ENCODE peak calls at places on chromosomes 4 and X, in nine cellular contexts. U is left lung; F is tibial artery; I is CD4-positive, alpha-beta memory T cell; D is esophagus squamous epithelium; H is MG63; V is BE2C; Y is heart right ventricle; B is fibroblast of lung. J is an unnamed sample.

GRCh38 chr4:175947117-175947722 is 118.4 kb upstream of the WDR17 start:
- DNase-seq in U (no peak), F (no peak), I (peak; percentile 1), D (no peak), H (no peak), V (no peak), Y (no peak), B (peak; percentile 17), J (peak; percentile 6)

GRCh38 chr4:4455199-4455865 is 68.4 kb downstream of the NSG1 start:
- DNase-seq in U (no peak), F (no peak), I (no peak), D (no peak), H (no peak), V (no peak), Y (no peak), B (no peak), J (no peak)

GRCh38 chrX:133868687-133869086 is 116.7 kb downstream of the GPC3 start:
- DNase-seq in U (no peak), F (no peak), I (no peak), D (no peak), H (no peak), V (peak; percentile 4), Y (no peak), B (no peak), J (no peak)

GRCh38 chrX:116243039-116243438 is 72.5 kb downstream of the AGTR2 start:
- DNase-seq in U (no peak), F (no peak), I (no peak), D (no peak), H (no peak), V (no peak), Y (no peak), B (no peak), J (no peak)

GRCh38 chr4:53541577-53542206 is 49.6 kb downstream of the LNX1 start:
- DNase-seq in U (no peak), F (no peak), I (no peak), D (no peak), H (peak; percentile 51), V (peak; percentile 59), Y (no peak), B (peak; percentile 96), J (no peak)

GRCh38 chr4:157999723-158000122 is 173.1 kb downstream of the GASK1B start:
- DNase-seq in U (no peak), F (no peak), I (no peak), D (no peak), H (no peak), V (no peak), Y (no peak), B (no peak), J (no peak)

GRCh38 chr4:94933799-94934198 is 176.0 kb downstream of the BMPR1B start:
- DNase-seq in U (no peak), F (no peak), I (no peak), D (no peak), H (no peak), V (no peak), Y (no peak), B (peak; percentile 56), J (no peak)

GRCh38 chrX:1395646-1396216 is 3.8 kb upstream of the SLC25A6 start:
- DNase-seq in U (no peak), F (no peak), I (no peak), D (no peak), H (no peak), V (no peak), Y (no peak), B (no peak), J (no peak)

GRCh38 chr4:184688447-184688846 is 38.9 kb downstream of the PRIMPOL start:
- DNase-seq in U (no peak), F (no peak), I (no peak), D (no peak), H (peak; percentile 89), V (no peak), Y (no peak), B (peak; percentile 94), J (no peak)

GRCh38 chr4:71338846-71339593 is at the start of gene SLC4A4:
- DNase-seq in U (no peak), F (no peak), I (no peak), D (no peak), H (no peak), V (no peak), Y (no peak), B (peak; percentile 81), J (no peak)

GRCh38 chr4:27463816-27464215 is 603.2 kb downstream of the STIM2 start:
- DNase-seq in U (no peak), F (no peak), I (no peak), D (no peak), H (peak; percentile 2), V (no peak), Y (no peak), B (peak; percentile 86), J (no peak)

GRCh38 chr4:70496231-70496630 is 22.1 kb upstream of the AMTN start:
- DNase-seq in U (no peak), F (no peak), I (no peak), D (no peak), H (no peak), V (no peak), Y (no peak), B (no peak), J (no peak)

GRCh38 chr4:138096384-138097062 is 145.6 kb downstream of the SLC7A11 start:
- DNase-seq in U (no peak), F (no peak), I (no peak), D (no peak), H (no peak), V (no peak), Y (no peak), B (no peak), J (no peak)

GRCh38 chrX:30327762-30328161 is 18.6 kb upstream of the NR0B1 start:
- DNase-seq in U (no peak), F (no peak), I (no peak), D (no peak), H (no peak), V (no peak), Y (no peak), B (no peak), J (no peak)

GRCh38 chr4:39304651-39305050 is 61.5 kb downstream of the RFC1 start:
- DNase-seq in U (no peak), F (no peak), I (no peak), D (no peak), H (no peak), V (no peak), Y (no peak), B (peak; percentile 57), J (no peak)

DNA sequence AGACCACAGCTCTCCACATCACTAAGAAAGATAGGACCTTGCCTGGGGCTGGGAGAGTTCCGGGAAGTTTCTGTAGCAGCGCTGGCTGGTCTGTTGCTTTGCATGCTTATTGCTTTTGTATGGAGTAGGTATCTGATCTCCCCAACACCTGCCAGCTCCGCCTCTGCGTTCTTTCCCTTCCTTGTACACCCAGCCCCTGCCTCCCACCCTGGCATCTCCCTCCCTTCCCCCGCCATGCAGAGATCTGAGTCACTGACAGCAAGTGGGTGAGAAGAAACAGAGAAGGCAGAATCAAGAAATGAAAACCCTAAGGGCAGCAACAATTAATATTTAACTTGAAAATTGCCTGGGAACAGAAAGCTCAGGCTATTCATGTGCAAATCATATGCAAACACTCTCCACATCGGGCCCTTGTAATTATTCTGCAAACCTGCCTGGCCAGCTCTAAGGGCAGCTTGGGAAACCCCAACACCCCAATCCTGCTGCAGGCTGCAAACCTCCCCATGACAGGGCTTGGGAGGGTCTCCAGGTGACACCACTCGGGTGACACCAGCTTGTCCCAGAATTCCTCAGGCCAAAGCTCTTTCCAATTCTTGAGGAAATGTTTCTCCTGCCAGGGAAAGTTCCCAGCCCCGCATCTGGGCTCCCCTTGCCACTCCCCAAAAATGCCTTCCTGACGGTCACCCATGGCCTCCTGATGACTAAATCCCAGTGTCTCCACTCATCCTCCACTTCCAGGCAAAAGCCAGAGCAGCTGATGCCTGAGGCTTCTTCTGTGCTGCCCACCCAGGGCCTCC is 257.2 kb downstream of the FBXW7 start:
- DNase-seq in U (peak; percentile 55), F (no peak), I (no peak), D (no peak), H (no peak), V (peak; percentile 39), Y (no peak), B (no peak), J (no peak)
- H3K27me3 ChIP-seq in U (no peaks in the 10 kb centered on the region), F (no peaks in the 10 kb centered on the region), I (no peaks in the 10 kb centered on the region), D (no peaks in the 10 kb centered on the region), H (no peaks in the 10 kb centered on the region), V (no peaks in the 10 kb centered on the region), Y (no peaks in the 10 kb centered on the region), B (no peaks in the 10 kb centered on the region), J (no peaks in the 10 kb centered on the region)

DNA sequence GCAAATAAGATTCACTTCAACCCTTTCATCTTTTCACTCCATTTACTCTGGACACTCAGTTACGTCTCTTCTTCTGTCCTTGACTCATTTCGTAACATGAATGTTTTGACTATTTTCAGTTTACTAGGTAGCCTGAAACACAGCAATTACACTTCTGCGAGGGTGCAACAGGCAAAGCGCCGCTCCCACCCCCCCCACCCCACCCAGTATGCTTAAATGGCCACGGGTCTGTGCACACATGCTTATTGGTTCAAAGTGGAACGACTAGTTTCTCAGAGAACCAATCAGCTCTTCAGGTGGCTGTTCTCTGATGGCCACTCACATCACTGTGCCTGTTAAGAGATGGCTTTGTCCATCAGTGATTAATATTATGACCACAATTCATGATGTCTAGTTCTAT is 3.5 kb downstream of the BEND4 start:
- DNase-seq in U (no peak), F (no peak), I (no peak), D (no peak), H (no peak), V (peak; percentile 52), Y (no peak), B (no peak), J (no peak)
- H3K27me3 ChIP-seq in U (peaks cover 63% of the 10 kb centered on the region), F (peaks cover 53% of the 10 kb centered on the region), I (peaks cover 23% of the 10 kb centered on the region), D (peaks cover 21% of the 10 kb centered on the region), H (peaks cover 16% of the 10 kb centered on the region), V (no peaks in the 10 kb centered on the region), Y (peaks cover 81% of the 10 kb centered on the region), B (peaks cover 39% of the 10 kb centered on the region), J (peaks cover 50% of the 10 kb centered on the region)

DNA sequence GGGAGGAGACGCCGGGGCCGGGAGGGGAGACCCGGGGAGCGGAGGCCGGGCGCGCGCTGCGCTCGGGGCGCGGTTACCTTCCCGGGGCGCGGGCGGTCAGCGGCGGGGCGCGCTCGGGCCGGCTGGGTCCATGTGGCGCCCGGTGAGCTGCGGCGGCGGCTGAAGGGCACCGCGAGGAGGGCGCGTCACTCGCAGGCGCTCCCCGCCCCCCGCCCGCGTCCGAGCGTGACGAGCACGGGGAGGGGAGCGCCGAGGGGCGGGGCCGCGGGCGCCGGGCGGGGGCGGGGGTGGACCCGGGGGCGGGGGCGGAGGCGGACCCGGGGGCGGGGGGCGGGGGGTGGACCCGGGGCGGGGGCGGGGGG is at the start of gene CPLX1:
- DNase-seq in U (no peak), F (no peak), I (no peak), D (no peak), H (peak; percentile 22), V (peak; percentile 91), Y (no peak), B (no peak), J (peak; percentile 65)
- H3K27me3 ChIP-seq in U (peaks cover 97% of the 10 kb centered on the region), F (peaks cover 95% of the 10 kb centered on the region), I (peaks cover 24% of the 10 kb centered on the region), D (peaks cover 32% of the 10 kb centered on the region), H (peaks cover 8% of the 10 kb centered on the region), V (no peaks in the 10 kb centered on the region), Y (peaks cover 86% of the 10 kb centered on the region), B (peaks cover 37% of the 10 kb centered on the region), J (peaks cover 97% of the 10 kb centered on the region)

GRCh38 chrX:141811438-141811837 is 26.7 kb upstream of the MAGEC3 start:
- DNase-seq in U (no peak), F (no peak), I (no peak), D (no peak), H (no peak), V (no peak), Y (no peak), B (no peak), J (no peak)

GRCh38 chrX:141815904-141816303 is 22.2 kb upstream of the MAGEC3 start:
- DNase-seq in U (no peak), F (no peak), I (no peak), D (no peak), H (no peak), V (no peak), Y (no peak), B (no peak), J (no peak)

GRCh38 chrX:141814213-141814857 is 23.8 kb upstream of the MAGEC3 start:
- DNase-seq in U (no peak), F (no peak), I (no peak), D (no peak), H (no peak), V (no peak), Y (no peak), B (no peak), J (no peak)
- H3K27me3 ChIP-seq in U (no peaks in the 10 kb centered on the region), F (no peaks in the 10 kb centered on the region), I (no peaks in the 10 kb centered on the region), D (no peaks in the 10 kb centered on the region), H (no peaks in the 10 kb centered on the region), V (no peaks in the 10 kb centered on the region), Y (no peaks in the 10 kb centered on the region), B (no peaks in the 10 kb centered on the region), J (no peaks in the 10 kb centered on the region)